ENCODE peak calls at places on chromosomes 4 and X, in eight cellular contexts. Y is CD8-positive, alpha-beta T cell; C is epithelial cell of esophagus; Z is mucosa of descending colon; K is BE2C; V is cardiac fibroblast; W is suprapubic skin; L is body of pancreas. M is an unnamed sample.
A peak's percentile ranks its signal among the peaks of the same experiment; 100 is the strongest.

GRCh38 chr4:6388713-6389112 is 83.7 kb downstream of the PPP2R2C start:
- DNase-seq in Y (no peak), L (no peak), C (no peak), K (no peak), V (no peak), Z (no peak), W (no peak), M (no peak)

GRCh38 chr4:101439926-101440325 is 92.6 kb upstream of the PPP3CA start:
- DNase-seq in C (no peak), Z (no peak), Y (no peak), W (no peak), V (peak; percentile 55), L (no peak), K (no peak), M (no peak)

GRCh38 chrX:2502668-2503519 is 2.1 kb upstream of the DHRSX start:
- DNase-seq in Z (peak; percentile 32), W (no peak), V (peak; percentile 43), C (peak; percentile 29), K (no peak), L (no peak), Y (no peak), M (no peak)

GRCh38 chrX:154490414-154491083 is at the start of gene SLC10A3:
- DNase-seq in Z (peak; percentile 90), W (peak; percentile 94), V (peak; percentile 91), C (peak; percentile 93), Y (peak; percentile 77), L (peak; percentile 92), K (peak; percentile 95), M (peak; percentile 81)

GRCh38 chr4:93018243-93018642 is 714.5 kb downstream of the GRID2 start:
- DNase-seq in Y (no peak), V (no peak), W (no peak), K (no peak), L (no peak), C (no peak), Z (no peak), M (no peak)

GRCh38 chrX:17737707-17738001 is 361 bp downstream of the SCML1 start:
- DNase-seq in Y (peak; percentile 13), C (no peak), Z (no peak), L (peak; percentile 16), V (no peak), W (no peak), K (no peak), M (no peak)

GRCh38 chr4:128385683-128386304 is 98.2 kb upstream of the PGRMC2 start:
- DNase-seq in Z (no peak), W (no peak), K (no peak), L (no peak), Y (no peak), C (peak; percentile 94), V (peak; percentile 55), M (no peak)

GRCh38 chr4:126679303-126679702 is 953.5 kb upstream of the INTU start:
- DNase-seq in W (no peak), Z (no peak), L (no peak), Y (no peak), C (no peak), V (no peak), K (no peak), M (no peak)

GRCh38 chr4:151304755-151305154 is 20.6 kb downstream of the SH3D19 start:
- DNase-seq in V (peak; percentile 45), C (peak; percentile 29), Z (no peak), Y (no peak), W (no peak), K (no peak), L (no peak), M (no peak)

GRCh38 chr4:108799335-108799734 is 36.5 kb upstream of the ETNPPL start:
- DNase-seq in Z (no peak), Y (no peak), W (no peak), V (no peak), K (no peak), C (no peak), L (no peak), M (no peak)

GRCh38 chr4:119490335-119490734 is 138.3 kb downstream of the PDE5A start:
- DNase-seq in V (peak; percentile 25), C (peak; percentile 4), Z (peak; percentile 27), W (no peak), K (no peak), L (no peak), Y (no peak), M (no peak)

GRCh38 chr4:96739101-96739500 is 899.2 kb downstream of the PDHA2 start:
- DNase-seq in V (no peak), Z (no peak), Y (no peak), W (no peak), K (no peak), C (no peak), L (no peak), M (no peak)

GRCh38 chr4:7932333-7932732 is 7.3 kb downstream of the AFAP1 start:
- DNase-seq in K (no peak), Y (no peak), L (no peak), Z (no peak), V (no peak), C (no peak), W (no peak), M (no peak)

GRCh38 chrX:53022381-53022780 is 26.2 kb upstream of the GPR173 start:
- DNase-seq in C (no peak), Y (no peak), V (no peak), K (no peak), Z (no peak), L (no peak), W (no peak), M (no peak)

GRCh38 chr4:101315041-101315440 is 32.3 kb downstream of the PPP3CA start:
- DNase-seq in V (peak; percentile 17), C (no peak), K (no peak), W (no peak), Z (no peak), Y (no peak), L (no peak), M (no peak)

GRCh38 chr4:9987749-9988346 is 33.4 kb downstream of the SLC2A9 start:
- DNase-seq in C (no peak), Y (no peak), L (no peak), V (no peak), K (no peak), W (no peak), Z (no peak), M (no peak)

GRCh38 chr4:9983211-9983610 is 38.1 kb downstream of the SLC2A9 start:
- DNase-seq in W (no peak), L (no peak), Y (no peak), Z (no peak), K (no peak), C (no peak), V (no peak), M (no peak)

GRCh38 chr4:9989918-9990635 is 31.2 kb downstream of the SLC2A9 start:
- DNase-seq in L (no peak), K (no peak), W (no peak), Z (no peak), C (no peak), V (no peak), Y (no peak), M (no peak)

GRCh38 chr4:9984621-9985020 is 36.7 kb downstream of the SLC2A9 start:
- DNase-seq in L (no peak), C (no peak), V (no peak), Y (no peak), W (no peak), K (no peak), Z (no peak), M (no peak)

DNA sequence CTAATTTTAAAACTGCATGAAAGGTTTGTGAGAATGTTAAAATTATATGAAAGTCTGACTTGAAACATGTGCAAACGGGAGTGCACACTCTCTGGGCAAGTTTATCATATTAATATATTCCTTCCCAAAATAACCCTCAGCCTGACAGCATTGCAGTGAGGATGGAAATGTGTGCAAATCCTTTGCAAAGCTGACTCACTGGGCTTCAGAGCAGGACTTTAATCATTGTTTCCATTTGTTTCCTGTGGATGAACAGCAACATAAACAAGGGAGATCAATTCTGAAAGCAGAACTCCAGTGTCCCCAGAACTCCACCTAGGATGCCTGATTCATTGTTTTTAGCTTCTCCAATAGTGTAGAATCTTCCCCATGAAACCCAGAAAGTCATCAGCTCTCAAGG is 32.9 kb downstream of the SLC2A9 start:
- DNase-seq in L (no peak), C (no peak), W (no peak), Y (no peak), V (peak; percentile 30), Z (no peak), K (no peak), M (no peak)
- TF ChIP-seq CTCF in L (no peak), C (no peak), W (no peak), Y (no peak), V (no peak), Z (no peak), K (no peak), M (no peak)

DNA sequence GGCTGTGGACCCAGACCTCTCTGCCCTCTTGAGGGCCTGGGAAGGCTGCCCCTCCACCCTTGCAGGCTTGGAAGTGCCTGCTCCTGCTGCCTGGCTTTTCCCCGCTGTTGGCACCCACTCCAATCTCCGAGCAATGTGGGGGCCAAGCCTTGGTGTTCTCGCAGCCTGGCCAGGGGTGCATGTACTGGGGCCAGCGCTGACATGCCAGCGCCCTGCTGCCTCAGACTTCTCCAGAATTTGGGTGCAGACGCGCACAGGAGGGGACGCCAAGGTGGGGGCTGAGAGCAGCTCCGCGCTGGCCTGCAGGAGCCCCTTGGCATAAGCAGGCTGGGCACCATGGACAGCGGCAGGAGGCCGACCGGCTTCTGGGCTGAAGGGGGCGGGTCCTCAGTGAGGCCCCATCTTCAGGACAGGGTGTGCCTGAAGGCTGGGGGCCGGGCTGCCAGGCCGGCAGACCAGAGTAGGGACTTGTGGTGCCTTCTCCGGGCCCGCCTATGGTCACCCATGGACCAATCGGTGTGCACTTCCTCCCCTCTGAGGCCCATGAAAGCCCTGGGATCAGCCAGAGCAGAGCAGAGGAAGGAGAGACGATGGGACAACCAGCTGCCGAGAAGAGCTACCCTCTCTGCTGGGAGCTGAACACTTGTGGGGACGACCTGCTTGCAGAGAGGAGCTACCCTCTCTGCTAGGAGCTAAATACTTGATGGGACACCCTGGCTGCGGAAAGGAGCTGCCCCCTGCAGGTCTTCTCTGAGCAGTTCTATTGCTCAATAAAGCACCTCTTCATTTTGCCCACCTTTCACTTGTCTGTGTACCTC is 118.3 kb downstream of the DNAAF6 start:
- DNase-seq in V (peak; percentile 26), C (peak; percentile 52), Y (no peak), Z (peak; percentile 7), L (no peak), K (no peak), W (no peak), M (peak; percentile 80)
- TF ChIP-seq CTCF in V (peak; percentile 26), C (peak; percentile 33), Y (no peak), Z (no peak), L (no peak), K (peak; percentile 3), W (no peak), M (peak; percentile 38)

GRCh38 chrX:5876984-5877655 is 351.5 kb downstream of the NLGN4X start:
- DNase-seq in C (peak; percentile 14), L (peak; percentile 19), V (peak; percentile 0), K (no peak), Y (no peak), W (no peak), Z (peak; percentile 2), M (peak; percentile 21)
- TF ChIP-seq CTCF in C (peak; percentile 50), L (peak; percentile 63), V (no peak), K (peak; percentile 26), Y (no peak), W (no peak), Z (no peak), M (peak; percentile 90)

DNA sequence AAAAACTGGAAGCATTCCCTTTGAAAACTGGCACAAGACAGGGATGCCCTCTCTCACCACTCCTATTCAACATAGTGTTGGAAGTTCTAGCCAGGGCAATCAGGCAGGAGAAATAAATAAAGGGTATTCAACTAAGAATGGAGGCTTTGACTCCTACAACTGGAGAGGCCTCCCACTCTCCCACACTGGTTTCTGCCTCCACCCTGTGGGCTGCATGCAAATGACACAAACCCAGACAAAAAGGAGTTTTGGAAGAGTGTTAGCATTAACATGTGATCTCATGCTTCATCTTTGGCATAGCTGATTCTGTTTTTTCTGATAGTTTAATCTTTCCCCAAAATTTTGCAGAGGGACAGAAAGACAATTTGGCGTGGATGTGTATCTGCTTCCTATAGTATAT is 80.8 kb upstream of the IQCM start:
- DNase-seq in Y (no peak), Z (peak; percentile 27), W (no peak), C (peak; percentile 58), L (no peak), K (no peak), V (peak; percentile 51), M (no peak)
- TF ChIP-seq CTCF in Y (no peak), Z (no peak), W (no peak), C (peak; percentile 82), L (peak; percentile 15), K (peak; percentile 50), V (peak; percentile 60), M (peak; percentile 43)

M was measured in progenitor cell of endocrine pancreas.